ENCODE peak calls at places on chromosomes 7 and 10, in seven cellular contexts. C is GM12865; Q is neural progenitor cell; E is foreskin fibroblast; U is choroid plexus epithelial cell; R is CD8-positive, alpha-beta T cell; S is adrenal gland. V is an unnamed sample.
A peak's percentile ranks its signal among the peaks of the same experiment; 100 is the strongest.

GRCh38 chr7:44394636-44395035 is 69.2 kb upstream of the CAMK2B start:
- DNase-seq in E (no peak), Q (no peak), S (no peak), R (no peak), C (no peak), U (no peak), V (no peak)

GRCh38 chr7:101943306-101943705 is 125.9 kb downstream of the CUX1 start:
- DNase-seq in S (no peak), U (no peak), Q (no peak), C (no peak), R (no peak), E (no peak), V (no peak)

GRCh38 chr10:96130326-96130758 is 245 bp downstream of the ZNF518A start:
- DNase-seq in R (peak; percentile 62), E (peak; percentile 87), S (no peak), Q (peak; percentile 89), U (peak; percentile 89), C (peak; percentile 94), V (no peak)

GRCh38 chr7:51034531-51035264 is 252.0 kb upstream of the GRB10 start:
- DNase-seq in S (no peak), Q (peak; percentile 20), C (no peak), R (no peak), E (peak; percentile 69), U (peak; percentile 81), V (peak; percentile 38)

GRCh38 chr10:15585303-15585715 is 134.4 kb downstream of the ITGA8 start:
- DNase-seq in Q (peak; percentile 83), R (no peak), C (peak; percentile 60), E (peak; percentile 84), U (peak; percentile 72), S (peak; percentile 72), V (no peak)

GRCh38 chr10:132849546-132850031 is 63.6 kb upstream of the NKX6-2 start:
- DNase-seq in C (no peak), U (no peak), S (peak; percentile 8), E (no peak), Q (no peak), R (no peak), V (no peak)

GRCh38 chr10:6416892-6417512 is 163.1 kb downstream of the PRKCQ start:
- DNase-seq in C (peak; percentile 47), Q (peak; percentile 76), R (no peak), S (no peak), E (peak; percentile 67), U (peak; percentile 77), V (no peak)

GRCh38 chr7:73517241-73517995 is 4.7 kb downstream of the BAZ1B start:
- DNase-seq in Q (no peak), R (no peak), S (no peak), E (no peak), C (no peak), U (no peak), V (no peak)

DNA sequence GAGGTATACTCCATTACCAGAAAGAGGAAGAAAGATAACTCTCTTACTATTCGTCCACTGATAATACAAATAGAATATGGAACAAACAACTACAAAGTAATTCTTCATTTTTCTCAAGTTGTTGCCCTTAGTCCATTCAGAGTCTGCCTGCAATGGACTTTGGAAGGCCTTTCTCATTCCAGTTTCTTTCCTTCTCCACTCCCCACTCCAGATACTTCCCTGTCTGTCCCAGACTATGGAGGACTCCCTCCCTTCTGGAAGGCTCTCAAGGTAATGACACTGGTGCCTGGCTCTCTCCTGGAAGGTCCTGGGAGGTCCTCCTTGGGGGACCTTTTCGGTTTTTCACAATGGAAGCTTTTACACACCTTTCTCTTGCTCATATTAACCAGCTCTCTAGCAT is 167.8 kb downstream of the SDHAF3 start:
- DNase-seq in Q (no peak), E (no peak), U (no peak), R (no peak), C (no peak), S (no peak), V (no peak)
- H3K4me3 ChIP-seq in Q (no peak overlapping the region), E (no peak overlapping the region), U (no peak overlapping the region), R (no peak overlapping the region), C (no peak overlapping the region), S (no peak overlapping the region), V (no peak overlapping the region)

DNA sequence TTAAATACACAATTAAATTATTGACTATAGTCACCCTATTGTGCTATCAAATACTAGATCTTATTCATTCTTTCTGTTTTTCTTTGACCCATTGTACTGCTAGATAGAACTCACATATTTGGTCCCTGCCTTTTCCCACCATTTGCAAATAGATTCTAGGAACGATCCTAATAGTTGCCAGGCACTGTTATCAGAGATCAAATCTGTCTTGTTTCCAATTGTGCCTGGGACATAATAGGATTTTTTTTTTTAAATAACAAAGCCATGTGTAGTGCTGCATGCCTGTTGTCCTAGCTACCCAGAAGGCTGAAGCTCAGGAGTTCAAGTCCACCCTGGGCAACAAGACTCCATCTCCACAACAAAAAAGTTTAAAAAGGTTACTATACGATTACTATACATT is 72.0 kb downstream of the C1GALT1 start:
- DNase-seq in U (no peak), C (no peak), S (no peak), E (no peak), R (no peak), Q (no peak), V (no peak)
- TF ChIP-seq CTCF in U (no peak), C (no peak), S (no peak), E (no peak), R (no peak), Q (no peak), V (no peak)

DNA sequence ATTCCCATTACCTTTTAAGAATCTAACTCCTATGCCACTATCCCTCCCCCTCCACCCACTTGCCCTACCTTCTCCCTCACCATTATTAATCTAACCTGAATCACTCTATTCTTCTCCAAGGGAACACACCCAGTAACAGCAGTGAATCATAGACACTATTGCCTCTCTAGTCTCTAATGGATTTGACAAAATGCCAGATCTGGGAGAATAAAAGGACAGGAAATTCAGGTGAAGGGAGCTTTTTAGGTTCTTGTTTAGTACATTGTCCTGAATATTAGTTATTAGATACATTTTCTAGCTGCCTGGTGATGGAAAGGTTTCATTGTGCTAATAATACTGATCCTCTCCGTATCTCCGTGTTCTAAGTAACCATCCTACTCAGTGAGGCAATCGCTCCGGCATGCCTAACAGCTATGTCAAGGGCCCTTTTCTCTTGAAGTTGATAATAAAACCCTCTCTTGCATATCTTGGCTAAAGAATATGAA is 4.1 kb upstream of the SFR1 start:
- DNase-seq in E (peak; percentile 70), U (peak; percentile 55), C (no peak), R (no peak), Q (no peak), S (no peak), V (no peak)
- H3K4me3 ChIP-seq in E (no peak overlapping the region), U (no peak overlapping the region), C (no peak overlapping the region), R (no peak overlapping the region), Q (no peak overlapping the region), S (no peak overlapping the region), V (no peak overlapping the region)

GRCh38 chr10:102163342-102163989 is 11.3 kb downstream of the NOLC1 start:
- DNase-seq in Q (no peak), C (no peak), S (no peak), R (no peak), E (no peak), U (no peak), V (no peak)

GRCh38 chr10:102172288-102172687 is 20.1 kb downstream of the NOLC1 start:
- DNase-seq in E (no peak), C (no peak), Q (no peak), U (no peak), S (no peak), R (no peak), V (no peak)

GRCh38 chr10:102170602-102171001 is 18.4 kb downstream of the NOLC1 start:
- DNase-seq in U (no peak), R (no peak), S (no peak), E (no peak), C (no peak), Q (no peak), V (no peak)

DNA sequence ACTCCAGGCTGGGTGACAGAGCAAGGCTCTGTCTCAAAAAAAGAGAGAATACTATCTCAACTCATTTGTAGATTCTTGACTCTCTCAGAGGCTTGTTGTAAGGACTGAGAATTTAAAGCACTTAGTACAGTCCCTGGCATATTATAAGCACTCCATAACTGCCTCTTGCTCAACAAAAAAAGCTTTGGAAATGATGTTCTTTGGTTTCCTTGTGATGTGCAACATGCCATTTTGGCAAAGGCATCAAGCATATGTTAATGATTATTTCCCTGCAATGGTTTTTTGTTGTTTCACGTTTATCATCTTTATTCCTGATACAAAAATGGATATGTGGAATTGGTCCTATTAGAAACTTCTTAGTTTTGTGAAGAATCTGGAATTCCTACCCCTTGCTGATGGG is 15.7 kb downstream of the NOLC1 start:
- DNase-seq in Q (no peak), R (no peak), E (peak; percentile 77), S (no peak), C (no peak), U (no peak), V (peak; percentile 47)
- TF ChIP-seq CTCF in Q (no peak), R (no peak), E (no peak), S (no peak), C (no peak), U (no peak), V (no peak)

DNA sequence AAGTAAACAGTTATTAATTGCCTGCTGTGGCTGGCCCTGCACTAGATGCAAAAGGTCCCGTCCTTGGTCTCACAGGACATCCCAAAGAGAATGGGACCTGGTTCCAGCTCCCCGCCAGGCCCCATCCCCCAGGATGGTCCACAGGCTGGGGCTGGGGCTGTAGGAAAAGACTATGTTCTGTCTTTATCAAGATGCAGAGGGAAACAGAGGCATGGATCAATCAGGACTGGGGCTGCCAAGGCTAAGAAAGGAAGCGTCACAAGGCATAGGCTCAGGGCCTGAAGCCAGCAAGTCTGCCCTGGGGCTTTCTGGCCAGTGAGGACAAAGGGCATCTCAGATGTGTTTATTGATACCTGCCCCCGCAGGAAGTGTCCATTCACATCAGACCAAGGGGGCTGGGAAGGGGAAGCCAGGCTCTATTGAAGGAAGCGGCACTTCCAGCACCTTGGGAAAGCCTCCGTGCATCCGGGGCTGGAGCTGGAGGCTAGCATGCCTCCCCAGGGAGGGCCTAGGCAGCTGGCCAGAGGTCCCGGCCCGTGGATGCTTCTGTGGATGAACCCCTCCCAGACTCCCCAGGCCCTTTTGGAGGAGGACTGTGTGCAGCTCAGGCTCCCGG is 5.8 kb downstream of the VSIR start:
- DNase-seq in Q (no peak), C (no peak), E (peak; percentile 53), S (peak; percentile 45), R (no peak), U (peak; percentile 80), V (no peak)
- H3K4me3 ChIP-seq in Q (no peak overlapping the region), C (no peak overlapping the region), E (no peak overlapping the region), S (no peak overlapping the region), R (no peak overlapping the region), U (no peak overlapping the region), V (no peak overlapping the region)